ENCODE peak calls at places on chromosome 18, in nine cellular contexts. L is kidney, Q is PC-3, T is testis, I is psoas muscle, A is HCT116, C is heart left ventricle, B is AG04450, J is H9. F is an unnamed sample.

GRCh38 chr18:32805354-32805753 is 32.5 kb upstream of the KLHL14 start:
- DNase-seq in Q (no peak), T (no peak), I (no peak), J (no peak), L (no peak), C (no peak), B (no peak), A (no peak), F (no peak)

GRCh38 chr18:57943723-57944122 is 100.3 kb upstream of the NEDD4L start:
- DNase-seq in A (no peak), B (peak), I (no peak), T (no peak), C (no peak), Q (peak), L (no peak), J (no peak), F (no peak)

GRCh38 chr18:29164993-29165599 is 988.2 kb upstream of the CDH2 start:
- DNase-seq in J (no peak), T (no peak), I (no peak), L (no peak), Q (peak), C (no peak), A (peak), B (peak), F (peak)

GRCh38 chr18:48222118-48222517 is 187.1 kb downstream of the ZBTB7C start:
- DNase-seq in Q (peak), L (no peak), T (peak), J (no peak), C (peak), B (no peak), I (peak), A (no peak), F (peak)

GRCh38 chr18:64618390-64618789 is 469.5 kb upstream of the LINC00305 start:
- DNase-seq in A (no peak), L (no peak), I (no peak), Q (no peak), T (no peak), B (no peak), C (no peak), J (no peak), F (no peak)

GRCh38 chr18:60555629-60556028 is 183.1 kb upstream of the MC4R start:
- DNase-seq in C (no peak), L (no peak), A (no peak), I (no peak), J (no peak), B (no peak), Q (no peak), T (no peak), F (no peak)

GRCh38 chr18:57466307-57466706 is 31.1 kb downstream of the ONECUT2 start:
- DNase-seq in T (no peak), A (no peak), L (no peak), C (no peak), I (no peak), Q (peak), J (no peak), B (no peak), F (no peak)

GRCh38 chr18:33116376-33116775 is 324.1 kb downstream of the CCDC178 start:
- DNase-seq in B (no peak), I (no peak), C (no peak), A (no peak), Q (peak), J (no peak), T (no peak), L (peak), F (no peak)

GRCh38 chr18:54983041-54983686 is 23.9 kb upstream of the CCDC68 start:
- DNase-seq in B (peak), Q (peak), T (no peak), L (no peak), C (no peak), A (peak), J (no peak), I (no peak), F (peak)

GRCh38 chr18:49162226-49162848 is 211.6 kb upstream of the SMAD7 start:
- DNase-seq in L (no peak), A (no peak), B (no peak), C (no peak), Q (no peak), T (no peak), I (no peak), J (no peak), F (no peak)

GRCh38 chr18:55735199-55735855 is 147.3 kb upstream of the TCF4 start:
- DNase-seq in C (no peak), B (no peak), L (no peak), Q (no peak), I (no peak), T (no peak), J (no peak), A (no peak), F (no peak)

GRCh38 chr18:60024345-60024744 is 124.5 kb downstream of the PMAIP1 start:
- DNase-seq in I (no peak), B (no peak), T (no peak), A (no peak), L (no peak), J (no peak), Q (no peak), C (no peak), F (no peak)

GRCh38 chr18:48019557-48019956 is 89.1 kb upstream of the SMAD2 start:
- DNase-seq in J (peak), T (peak), L (no peak), B (no peak), C (no peak), Q (no peak), I (no peak), A (no peak), F (no peak)

GRCh38 chr18:44792456-44793080 is 111.9 kb downstream of the SETBP1 start:
- DNase-seq in J (no peak), C (no peak), T (no peak), A (no peak), B (no peak), L (no peak), Q (no peak), I (no peak), F (no peak)

GRCh38 chr18:61817086-61817485 is 75.7 kb downstream of the RNF152 start:
- DNase-seq in Q (no peak), L (no peak), C (no peak), B (no peak), I (no peak), J (no peak), A (no peak), T (no peak), F (no peak)

GRCh38 chr18:56443508-56443907 is 194.9 kb downstream of the TXNL1 start:
- DNase-seq in B (no peak), T (no peak), L (no peak), C (no peak), Q (no peak), J (no peak), A (no peak), I (no peak), F (no peak)

GRCh38 chr18:24270937-24271380 is 126.7 kb downstream of the OSBPL1A start:
- DNase-seq in L (no peak), C (no peak), J (no peak), I (no peak), A (no peak), Q (peak), T (no peak), B (no peak), F (peak)

GRCh38 chr18:11783716-11784331 is 67.4 kb upstream of the CHMP1B start:
- DNase-seq in J (no peak), T (no peak), Q (no peak), I (no peak), A (no peak), B (no peak), C (no peak), L (no peak), F (no peak)

GRCh38 chr18:3985030-3985429 is 470.1 kb downstream of the DLGAP1 start:
- DNase-seq in A (no peak), T (no peak), C (no peak), B (no peak), L (no peak), Q (no peak), I (no peak), J (no peak), F (no peak)

GRCh38 chr18:45493830-45494229 is 121.4 kb upstream of the SLC14A2 start:
- DNase-seq in T (no peak), C (no peak), L (no peak), A (no peak), B (no peak), I (no peak), J (no peak), Q (no peak), F (no peak)

GRCh38 chr18:11506871-11507270 is 102.5 kb upstream of the SLC35G4 start:
- DNase-seq in J (no peak), L (no peak), T (no peak), Q (no peak), I (no peak), B (no peak), A (no peak), C (no peak), F (no peak)

GRCh38 chr18:56709463-56709862 is 58.3 kb downstream of the WDR7 start:
- DNase-seq in I (no peak), A (peak), C (no peak), B (peak), Q (peak), L (no peak), J (no peak), T (no peak), F (peak)

GRCh38 chr18:61888622-61889021 is 4.2 kb downstream of the RNF152 start:
- DNase-seq in T (no peak), J (no peak), A (no peak), L (no peak), Q (no peak), B (no peak), I (no peak), C (no peak), F (no peak)

GRCh38 chr18:26902296-26902695 is 36.8 kb upstream of the AQP4 start:
- DNase-seq in J (no peak), A (no peak), B (no peak), T (no peak), C (no peak), I (no peak), L (no peak), Q (no peak), F (no peak)

GRCh38 chr18:36769172-36769571 is 59.6 kb downstream of the TPGS2 start:
- DNase-seq in J (no peak), Q (peak), C (no peak), L (no peak), I (no peak), B (no peak), T (no peak), A (no peak), F (no peak)

GRCh38 chr18:32930695-32931301 is 158.0 kb upstream of the KLHL14 start:
- DNase-seq in T (no peak), A (peak), C (no peak), L (no peak), I (no peak), Q (peak), J (no peak), B (peak), F (peak)

GRCh38 chr18:55779461-55779710 is 191.4 kb upstream of the TCF4 start:
- DNase-seq in Q (no peak), I (peak), C (peak), J (no peak), T (no peak), A (no peak), L (no peak), B (no peak), F (no peak)

GRCh38 chr18:62939925-62940324 is 224.6 kb downstream of the PHLPP1 start:
- DNase-seq in L (no peak), B (no peak), T (no peak), Q (no peak), C (no peak), I (no peak), A (no peak), J (no peak), F (no peak)

GRCh38 chr18:62942578-62942977 is 227.2 kb downstream of the PHLPP1 start:
- DNase-seq in C (no peak), Q (no peak), I (no peak), B (no peak), T (no peak), A (no peak), L (no peak), J (no peak), F (peak)

GRCh38 chr18:62948788-62949187 is 233.4 kb downstream of the PHLPP1 start:
- DNase-seq in I (no peak), A (no peak), Q (no peak), T (no peak), L (no peak), J (no peak), C (no peak), B (no peak), F (no peak)

GRCh38 chr18:62939433-62939832 is 224.1 kb downstream of the PHLPP1 start:
- DNase-seq in A (no peak), Q (no peak), I (no peak), J (no peak), B (no peak), C (no peak), L (no peak), T (no peak), F (no peak)

GRCh38 chr18:62944454-62944853 is 229.1 kb downstream of the PHLPP1 start:
- DNase-seq in L (no peak), T (no peak), J (no peak), A (no peak), I (no peak), C (no peak), Q (no peak), B (no peak), F (no peak)
- TF ChIP-seq CTCF in L (no peak), T (no peak), J (no peak), A (no peak), I (no peak), C (no peak), Q (no peak), B (peak), F (no peak)

DNA sequence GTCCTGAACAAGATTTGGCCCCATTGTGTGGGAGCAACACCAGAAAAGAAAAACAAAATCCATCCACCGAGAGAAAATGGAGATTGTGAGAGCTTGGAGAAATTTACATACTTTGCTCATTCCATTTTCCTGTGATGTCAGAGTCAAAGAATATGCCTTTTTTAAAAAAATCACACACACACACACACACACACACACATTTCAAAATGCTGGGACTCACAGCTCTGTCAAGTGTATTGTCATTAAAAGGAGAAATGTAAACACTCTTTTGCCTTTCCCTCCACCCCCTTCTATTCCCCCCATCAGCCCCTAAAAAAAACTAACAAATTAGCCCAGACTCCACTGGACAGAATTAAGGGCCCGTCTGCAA is 52.4 kb upstream of the CTAGE1 start:
- DNase-seq in B (no peak), T (no peak), C (no peak), I (no peak), Q (no peak), J (no peak), A (no peak), L (no peak), F (no peak)
- H3K27ac ChIP-seq in B (peak), T (no peak), C (peak), I (no peak), Q (peak), J (no peak), A (no peak), L (no peak), F (peak)

GRCh38 chr18:34880882-34881852 is 160.0 kb upstream of the MAPRE2 start:
- DNase-seq in C (no peak), I (no peak), L (no peak), J (no peak), T (no peak), Q (no peak), B (no peak), A (no peak), F (no peak)
- TF ChIP-seq CTCF in C (no peak), I (peak), L (no peak), J (no peak), T (no peak), Q (peak), B (peak), A (peak), F (no peak)

DNA sequence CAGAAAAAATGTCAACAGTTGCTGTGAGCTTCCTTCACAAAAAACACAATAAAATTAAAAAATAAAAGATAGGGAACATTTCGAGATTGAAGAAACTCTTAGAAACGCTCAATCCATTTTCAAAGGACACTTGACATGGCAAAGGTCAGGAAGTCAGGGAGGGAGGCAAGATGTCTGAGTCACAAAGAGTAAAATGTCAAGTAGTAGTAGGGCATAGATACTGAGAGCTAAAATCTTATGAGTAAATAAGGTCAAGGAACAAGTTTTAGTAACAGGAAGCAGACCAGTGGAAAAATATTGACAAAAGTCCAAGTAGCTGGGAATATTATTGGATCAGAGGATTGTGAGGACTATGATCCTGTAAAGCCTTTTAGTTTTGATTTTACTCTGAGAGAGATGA is 495.6 kb downstream of the TMX3 start:
- DNase-seq in T (no peak), J (no peak), C (no peak), I (no peak), A (no peak), Q (peak), B (no peak), L (no peak), F (no peak)
- H3K27ac ChIP-seq in T (no peak), J (no peak), C (no peak), I (no peak), A (no peak), Q (no peak), B (no peak), L (no peak), F (no peak)

GRCh38 chr18:7032537-7032936 is 85.1 kb downstream of the LAMA1 start:
- DNase-seq in A (no peak), I (no peak), C (no peak), T (no peak), B (no peak), J (no peak), L (no peak), Q (no peak), F (no peak)

GRCh38 chr18:7034924-7035323 is 82.7 kb downstream of the LAMA1 start:
- DNase-seq in J (no peak), C (no peak), L (no peak), Q (no peak), A (no peak), I (no peak), B (no peak), T (no peak), F (no peak)

GRCh38 chr18:7037470-7037869 is 80.1 kb downstream of the LAMA1 start:
- DNase-seq in B (no peak), T (no peak), L (no peak), Q (no peak), A (no peak), I (no peak), C (no peak), J (no peak), F (no peak)

GRCh38 chr18:7035807-7036206 is 81.8 kb downstream of the LAMA1 start:
- DNase-seq in T (no peak), L (no peak), I (no peak), J (no peak), A (no peak), B (no peak), Q (no peak), C (no peak), F (no peak)

DNA sequence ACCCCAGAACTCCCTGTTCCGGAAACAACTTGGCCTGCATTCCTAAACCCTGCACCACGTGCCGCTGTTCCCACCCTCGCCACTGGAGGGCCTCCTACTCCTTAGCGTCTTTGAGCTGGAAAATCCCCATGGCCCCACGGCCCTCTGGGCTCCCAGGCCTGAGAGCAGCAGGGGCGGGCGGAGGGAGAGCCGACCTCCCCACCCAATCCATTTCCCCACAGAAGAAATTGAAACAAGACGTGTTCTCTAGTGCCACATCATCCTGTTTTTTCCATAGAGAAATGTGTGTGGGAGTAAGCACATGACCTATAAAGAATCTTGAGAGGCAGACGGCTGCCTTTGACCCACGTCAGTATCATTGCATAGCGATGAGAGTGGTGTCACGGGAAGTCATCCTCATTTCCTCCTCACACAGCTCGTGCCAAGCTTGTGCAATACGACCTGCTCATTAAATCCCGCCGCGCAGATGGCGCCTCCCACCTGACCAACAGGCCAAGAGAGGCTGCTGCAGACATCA is 79.2 kb downstream of the LAMA1 start:
- DNase-seq in A (no peak), B (peak), L (peak), I (peak), Q (peak), T (peak), C (peak), J (peak), F (peak)
- TF ChIP-seq CTCF in A (no peak), B (peak), L (peak), I (peak), Q (peak), T (peak), C (no peak), J (peak), F (peak)

GRCh38 chr18:77551055-77551454 is 301.4 kb downstream of the GALR1 start:
- DNase-seq in L (no peak), J (no peak), A (no peak), B (no peak), I (no peak), Q (no peak), C (no peak), T (no peak), F (no peak)

GRCh38 chr18:77548790-77549420 is 299.3 kb downstream of the GALR1 start:
- DNase-seq in B (no peak), A (no peak), T (no peak), L (no peak), I (peak), Q (no peak), J (no peak), C (no peak), F (no peak)

GRCh38 chr18:77544792-77545191 is 295.1 kb downstream of the GALR1 start:
- DNase-seq in C (no peak), Q (no peak), J (no peak), T (no peak), B (no peak), I (no peak), L (no peak), A (no peak), F (no peak)

GRCh38 chr18:77550625-77551024 is 301.0 kb downstream of the GALR1 start:
- DNase-seq in T (no peak), J (no peak), L (no peak), A (no peak), I (no peak), C (no peak), Q (no peak), B (no peak), F (no peak)

DNA sequence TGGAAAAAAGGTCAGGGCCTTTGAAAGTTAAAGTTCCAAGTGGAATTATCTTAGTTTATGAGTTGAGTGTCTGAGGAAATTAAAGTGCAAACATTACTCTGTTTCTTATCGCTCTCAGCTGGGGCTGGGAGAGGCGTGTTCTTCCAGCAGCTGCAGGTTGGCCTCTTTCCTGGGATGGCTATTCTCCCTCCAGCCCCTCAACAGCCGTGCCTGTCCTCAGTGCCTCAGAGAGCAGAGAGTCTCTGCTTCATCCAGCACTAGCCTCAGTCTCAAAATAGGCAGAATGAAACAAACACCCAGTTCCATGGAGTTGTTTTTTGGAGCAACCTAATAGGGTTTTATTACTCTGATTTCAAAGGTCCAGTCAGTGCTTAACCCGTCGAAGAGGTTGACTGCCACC is 298.1 kb downstream of the GALR1 start:
- DNase-seq in T (no peak), L (no peak), Q (no peak), A (no peak), J (no peak), I (no peak), C (peak), B (no peak), F (no peak)
- H3K27ac ChIP-seq in T (no peak), L (no peak), Q (no peak), A (no peak), J (no peak), I (no peak), C (no peak), B (no peak), F (no peak)

F was measured in RWPE1.